ENCODE peak calls at places on chromosomes 3 and 15, in ten cellular contexts. M, X, H, A, T, Z, L, B, G and K are unnamed samples.

GRCh38 chr3:162295323-162295983 is 798.8 kb downstream of the OTOL1 start:
- DNase-seq in M (no peak), X (peak), H (no peak), A (peak), T (no peak), Z (no peak), L (no peak), B (no peak), G (peak), K (no peak)

GRCh38 chr15:52121896-52122295 is 9.3 kb upstream of the BCL2L10 start:
- DNase-seq in M (no peak), X (no peak), H (no peak), A (no peak), T (no peak), Z (no peak), L (no peak), B (no peak), G (no peak), K (no peak)

GRCh38 chr3:46673151-46674030 is 20.1 kb downstream of the ALS2CL start:
- DNase-seq in M (no peak), X (no peak), H (no peak), A (no peak), T (no peak), Z (no peak), L (peak), B (peak), G (no peak), K (no peak)

GRCh38 chr3:62135731-62136130 is 237.6 kb downstream of the FEZF2 start:
- DNase-seq in M (no peak), X (no peak), H (no peak), A (no peak), T (no peak), Z (no peak), L (no peak), B (no peak), G (no peak), K (no peak)

GRCh38 chr3:112327371-112327951 is 5.5 kb upstream of the CD200 start:
- DNase-seq in M (no peak), X (peak), H (peak), A (peak), T (peak), Z (peak), L (no peak), B (no peak), G (peak), K (no peak)

GRCh38 chr3:165507060-165507459 is 310.9 kb upstream of the SLITRK3 start:
- DNase-seq in M (no peak), X (no peak), H (no peak), A (no peak), T (no peak), Z (no peak), L (no peak), B (no peak), G (no peak), K (no peak)

GRCh38 chr3:3286014-3286413 is 106.5 kb upstream of the CRBN start:
- DNase-seq in M (no peak), X (no peak), H (no peak), A (no peak), T (no peak), Z (no peak), L (no peak), B (no peak), G (no peak), K (no peak)

GRCh38 chr15:78396976-78397375 is 41.0 kb upstream of the IREB2 start:
- DNase-seq in M (peak), X (peak), H (no peak), A (peak), T (no peak), Z (no peak), L (no peak), B (peak), G (peak), K (no peak)

GRCh38 chr3:33046521-33046920 is 50.4 kb downstream of the GLB1 start:
- DNase-seq in M (no peak), X (no peak), H (no peak), A (no peak), T (peak), Z (no peak), L (no peak), B (no peak), G (no peak), K (no peak)

GRCh38 chr15:80473574-80474223 is 69.5 kb downstream of the ARNT2 start:
- DNase-seq in M (no peak), X (no peak), H (no peak), A (no peak), T (no peak), Z (no peak), L (no peak), B (no peak), G (no peak), K (no peak)

GRCh38 chr15:51771773-51772172 is 20.4 kb downstream of the TMOD2 start:
- DNase-seq in M (no peak), X (no peak), H (no peak), A (no peak), T (no peak), Z (no peak), L (no peak), B (no peak), G (no peak), K (no peak)

GRCh38 chr15:70302360-70302759 is 204.6 kb upstream of the TLE3 start:
- DNase-seq in M (no peak), X (no peak), H (no peak), A (no peak), T (no peak), Z (no peak), L (no peak), B (no peak), G (no peak), K (no peak)

GRCh38 chr15:68335251-68335650 is 57.7 kb downstream of the FEM1B start:
- DNase-seq in M (no peak), X (no peak), H (no peak), A (no peak), T (no peak), Z (no peak), L (no peak), B (peak), G (no peak), K (no peak)

GRCh38 chr15:60531811-60532210 is 52.9 kb upstream of the ICE2 start:
- DNase-seq in M (no peak), X (no peak), H (no peak), A (no peak), T (no peak), Z (no peak), L (no peak), B (no peak), G (no peak), K (no peak)

GRCh38 chr15:89121414-89121813 is 33.2 kb downstream of the ABHD2 start:
- DNase-seq in M (no peak), X (no peak), H (no peak), A (no peak), T (no peak), Z (no peak), L (no peak), B (no peak), G (no peak), K (no peak)

GRCh38 chr3:149969945-149970715 is 565 bp downstream of the PFN2 start:
- DNase-seq in M (peak), X (peak), H (peak), A (peak), T (peak), Z (peak), L (peak), B (peak), G (peak), K (peak)

GRCh38 chr3:149968216-149968615 is 2.5 kb downstream of the PFN2 start:
- DNase-seq in M (no peak), X (no peak), H (no peak), A (no peak), T (no peak), Z (no peak), L (no peak), B (no peak), G (peak), K (no peak)

GRCh38 chr3:149967067-149967685 is 3.5 kb downstream of the PFN2 start:
- DNase-seq in M (no peak), X (peak), H (peak), A (peak), T (no peak), Z (peak), L (no peak), B (no peak), G (no peak), K (no peak)

GRCh38 chr3:149970716-149971402 is at the start of gene PFN2:
- DNase-seq in M (peak), X (peak), H (peak), A (peak), T (peak), Z (peak), L (peak), B (peak), G (peak), K (peak)

GRCh38 chr3:149969110-149969944 is 1.4 kb downstream of the PFN2 start:
- DNase-seq in M (peak), X (peak), H (no peak), A (peak), T (no peak), Z (no peak), L (peak), B (peak), G (peak), K (no peak)
- TF ChIP-seq CTCF in M (peak), X (peak), H (no peak), A (no peak), T (no peak), Z (no peak), L (no peak), B (peak), G (no peak), K (peak)

GRCh38 chr3:102466001-102466400 is 31.2 kb downstream of the ZPLD1 start:
- DNase-seq in M (no peak), X (no peak), H (no peak), A (no peak), T (no peak), Z (no peak), L (no peak), B (no peak), G (no peak), K (no peak)
- TF ChIP-seq CTCF in M (no peak), X (peak), H (no peak), A (no peak), T (no peak), Z (no peak), L (no peak), B (no peak), G (no peak), K (no peak)

DNA sequence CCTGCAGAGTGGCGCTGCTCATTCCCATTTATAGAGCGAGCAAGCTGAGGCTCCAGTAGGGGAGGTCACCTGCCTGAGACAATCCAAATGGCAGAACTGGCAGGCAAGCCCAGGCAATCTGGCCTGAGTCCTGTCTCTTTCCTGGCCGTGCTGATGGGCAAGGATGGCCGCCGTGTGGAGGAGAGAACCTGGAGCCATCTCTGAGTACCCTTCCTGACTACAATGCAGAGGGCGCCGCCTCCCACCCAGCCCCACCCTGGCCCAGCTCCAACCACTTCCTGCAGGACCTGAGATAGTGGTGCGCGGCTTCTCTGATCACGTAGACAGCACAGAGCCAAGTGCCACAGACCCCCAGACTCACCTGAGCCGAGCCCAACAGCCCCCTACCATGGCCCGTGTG is 7.0 kb downstream of the TLR9 start:
- DNase-seq in M (no peak), X (no peak), H (no peak), A (no peak), T (peak), Z (no peak), L (no peak), B (no peak), G (no peak), K (no peak)
- TF ChIP-seq CTCF in M (no peak), X (no peak), H (no peak), A (no peak), T (no peak), Z (no peak), L (no peak), B (no peak), G (no peak), K (no peak)

GRCh38 chr15:73709241-73709640 is 25.1 kb downstream of the CD276 start:
- DNase-seq in M (no peak), X (no peak), H (no peak), A (no peak), T (no peak), Z (no peak), L (no peak), B (peak), G (no peak), K (no peak)
- TF ChIP-seq CTCF in M (no peak), X (no peak), H (no peak), A (no peak), T (no peak), Z (no peak), L (no peak), B (no peak), G (no peak), K (no peak)

DNA sequence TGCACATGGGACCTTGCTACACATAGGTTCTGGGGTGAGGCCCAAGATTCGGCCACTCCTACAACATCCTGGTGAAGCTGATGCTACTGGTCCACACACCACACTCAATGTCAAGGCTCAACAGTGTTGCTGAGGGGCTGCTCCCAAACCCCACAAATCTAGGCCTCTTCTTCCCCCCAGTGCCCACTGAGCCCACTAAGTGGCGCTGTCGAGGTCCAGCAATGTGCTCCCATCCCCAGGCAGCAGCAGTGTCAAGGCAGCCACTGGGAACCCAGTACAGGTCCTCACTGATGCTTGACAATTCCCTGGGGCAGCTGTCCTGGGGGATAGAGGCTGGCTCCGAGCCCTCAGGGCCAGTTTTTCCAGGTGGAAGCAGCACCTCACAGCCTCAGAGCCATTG is 21.5 kb downstream of the SCN5A start:
- DNase-seq in M (no peak), X (no peak), H (peak), A (peak), T (no peak), Z (peak), L (peak), B (no peak), G (peak), K (no peak)
- TF ChIP-seq CTCF in M (no peak), X (peak), H (peak), A (peak), T (no peak), Z (peak), L (peak), B (peak), G (no peak), K (peak)

DNA sequence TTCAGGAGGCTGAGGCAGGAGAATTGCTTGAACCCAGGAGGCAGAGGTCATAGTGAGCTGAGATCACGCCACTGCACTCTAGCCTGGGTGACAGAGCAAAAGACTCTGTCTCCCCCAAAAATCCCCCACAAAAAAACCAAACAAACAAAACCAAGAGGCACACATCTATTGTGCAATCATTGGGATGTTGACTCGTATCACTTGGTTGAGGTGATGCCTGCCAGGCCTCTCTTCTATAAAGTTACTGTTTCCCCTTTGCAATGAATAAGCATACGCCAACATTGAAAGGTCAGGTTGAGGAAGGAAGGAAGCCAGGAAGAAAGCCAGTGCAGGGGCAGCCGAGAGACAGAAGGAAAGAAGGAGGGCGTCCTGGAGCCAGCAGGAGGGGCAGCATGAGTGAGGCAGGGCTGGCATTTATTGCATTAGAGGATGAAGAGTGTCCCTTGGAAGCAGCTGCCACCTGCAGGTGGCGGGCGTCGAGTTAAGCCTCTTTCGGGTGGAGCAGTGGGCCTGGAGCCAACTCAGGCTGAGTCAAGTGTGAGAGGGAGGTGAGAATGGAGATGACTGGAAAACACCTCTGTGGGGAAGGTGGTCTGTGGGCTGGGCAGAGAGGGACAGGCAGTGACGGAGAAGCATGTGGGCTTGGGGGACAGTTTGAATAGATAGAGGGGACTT is 8.3 kb upstream of the CSPG4 start:
- DNase-seq in M (peak), X (peak), H (no peak), A (peak), T (no peak), Z (peak), L (peak), B (peak), G (peak), K (no peak)
- TF ChIP-seq CTCF in M (peak), X (peak), H (peak), A (peak), T (no peak), Z (peak), L (no peak), B (peak), G (peak), K (peak)

GRCh38 chr15:20295238-20295811 is 246.3 kb downstream of the GOLGA6L6 start:
- DNase-seq in M (peak), X (no peak), H (no peak), A (no peak), T (no peak), Z (no peak), L (no peak), B (peak), G (no peak), K (peak)
- TF ChIP-seq CTCF in M (no peak), X (no peak), H (no peak), A (no peak), T (no peak), Z (no peak), L (no peak), B (no peak), G (no peak), K (no peak)

DNA sequence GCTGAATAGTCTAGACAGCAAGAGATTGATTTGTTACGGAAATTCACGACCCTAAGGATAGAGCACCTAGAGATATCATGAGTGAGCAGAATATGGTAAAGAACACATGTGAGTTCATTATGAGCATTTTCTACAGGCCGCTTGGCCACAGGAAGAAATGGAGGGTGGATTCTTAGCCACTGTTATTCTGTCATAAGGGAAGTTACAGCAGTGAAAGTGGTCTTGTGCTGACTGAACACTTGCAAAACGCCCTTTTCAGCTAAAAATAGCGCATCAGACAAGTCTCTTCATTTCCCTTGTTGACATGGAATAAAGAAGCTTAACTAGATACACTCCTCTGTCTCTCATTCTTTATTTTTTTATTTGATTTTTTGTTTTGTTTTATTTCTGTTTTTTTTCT is 19.8 kb downstream of the DGKG start:
- DNase-seq in M (no peak), X (no peak), H (no peak), A (no peak), T (no peak), Z (peak), L (no peak), B (no peak), G (no peak), K (no peak)
- TF ChIP-seq CTCF in M (no peak), X (no peak), H (no peak), A (no peak), T (no peak), Z (no peak), L (no peak), B (no peak), G (no peak), K (no peak)